ENCODE peak calls at places on chromosomes 11 and 22, in six cellular contexts. I is stimulated activated CD4-positive, alpha-beta T cell treated with anti-CD3 and anti-CD28 coated beads, TNF-alpha, amount 100 ng/mL, for 1 hour; P is posterior cingulate gyrus; A is CD8-positive, alpha-beta T cell; D is T-helper 1 cell; F is NCI-H187 treated with DMSO at 0.1 percent for 48 hours. T is an unnamed sample.

GRCh38 chr11:100841711-100842407 is 154.8 kb downstream of the ARHGAP42 start:
- DNase-seq in I (no peak), P (no peak), A (no peak), D (no peak), F (no peak), T (no peak)

GRCh38 chr22:50470491-50470890 is 4.3 kb downstream of the SBF1 start:
- DNase-seq in I (no peak), P (no peak), A (no peak), D (no peak), F (no peak), T (no peak)

GRCh38 chr22:22164541-22165272 is 79.9 kb upstream of the VPREB1 start:
- DNase-seq in I (no peak), P (no peak), A (no peak), D (no peak), F (no peak), T (no peak)

GRCh38 chr11:2803186-2804057 is 82.2 kb downstream of the CDKN1C start:
- DNase-seq in I (no peak), P (no peak), A (no peak), D (peak), F (no peak), T (no peak)

GRCh38 chr11:111765320-111765983 is 737 bp downstream of the PPP2R1B start:
- DNase-seq in I (no peak), P (no peak), A (peak), D (no peak), F (no peak), T (no peak)

GRCh38 chr11:104422320-104422944 is 258.5 kb upstream of the PDGFD start:
- DNase-seq in I (no peak), P (no peak), A (no peak), D (no peak), F (no peak), T (no peak)

GRCh38 chr22:41009222-41009948 is 58.2 kb downstream of the RBX1 start:
- DNase-seq in I (no peak), P (no peak), A (no peak), D (no peak), F (no peak), T (no peak)

GRCh38 chr22:29245626-29246385 is 22.0 kb downstream of the RHBDD3 start:
- DNase-seq in I (peak), P (peak), A (peak), D (no peak), F (no peak), T (peak)

GRCh38 chr11:120746836-120747609 is 235.5 kb downstream of the GRIK4 start:
- DNase-seq in I (no peak), P (no peak), A (no peak), D (no peak), F (peak), T (no peak)

GRCh38 chr11:128421577-128421976 is 165.8 kb downstream of the ETS1 start:
- DNase-seq in I (no peak), P (no peak), A (no peak), D (no peak), F (no peak), T (no peak)

GRCh38 chr11:33040127-33040861 is 922 bp downstream of the TCP11L1 start:
- DNase-seq in I (no peak), P (no peak), A (no peak), D (no peak), F (no peak), T (peak)

GRCh38 chr11:68646832-68647231 is 37.5 kb upstream of the GAL start:
- DNase-seq in I (no peak), P (no peak), A (no peak), D (no peak), F (no peak), T (no peak)

GRCh38 chr11:85414175-85414574 is 213.0 kb downstream of the DLG2 start:
- DNase-seq in I (no peak), P (no peak), A (no peak), D (no peak), F (no peak), T (no peak)

GRCh38 chr11:115660072-115660805 is 156.0 kb upstream of the CADM1 start:
- DNase-seq in I (no peak), P (no peak), A (no peak), D (no peak), F (no peak), T (no peak)

GRCh38 chr11:15189646-15190365 is 75.1 kb downstream of the INSC start:
- DNase-seq in I (no peak), P (no peak), A (no peak), D (no peak), F (no peak), T (no peak)

GRCh38 chr22:24521791-24522245 is 26.7 kb downstream of the UPB1 start:
- DNase-seq in I (no peak), P (peak), A (no peak), D (no peak), F (no peak), T (no peak)

GRCh38 chr11:12251651-12252560 is 125.5 kb upstream of the PARVA start:
- DNase-seq in I (no peak), P (no peak), A (no peak), D (no peak), F (no peak), T (no peak)

GRCh38 chr11:121614661-121615240 is 162.0 kb upstream of the SORL1-AS1 start:
- DNase-seq in I (no peak), P (no peak), A (no peak), D (no peak), F (no peak), T (no peak)

GRCh38 chr11:47229161-47229560 is 14.4 kb downstream of the DDB2 start:
- DNase-seq in I (no peak), P (no peak), A (no peak), D (no peak), F (no peak), T (no peak)

GRCh38 chr22:49764151-49764581 is 63.5 kb downstream of the BRD1 start:
- DNase-seq in I (no peak), P (no peak), A (no peak), D (no peak), F (no peak), T (no peak)

GRCh38 chr11:91981995-91982394 is 242.6 kb upstream of the FAT3 start:
- DNase-seq in I (no peak), P (no peak), A (no peak), D (no peak), F (no peak), T (no peak)

GRCh38 chr11:61969838-61970452 is 2.5 kb upstream of the FTH1 start:
- DNase-seq in I (no peak), P (no peak), A (no peak), D (no peak), F (no peak), T (no peak)

GRCh38 chr11:130813196-130813595 is 103.1 kb downstream of the SNX19 start:
- DNase-seq in I (no peak), P (no peak), A (no peak), D (no peak), F (no peak), T (no peak)

GRCh38 chr11:27456140-27456801 is 16.3 kb downstream of the LGR4 start:
- DNase-seq in I (no peak), P (no peak), A (no peak), D (no peak), F (no peak), T (no peak)

GRCh38 chr11:35237860-35238715 is 99.1 kb downstream of the CD44 start:
- DNase-seq in I (peak), P (no peak), A (peak), D (no peak), F (peak), T (no peak)

GRCh38 chr22:46971141-46971775 is 208.8 kb downstream of the TBC1D22A start:
- DNase-seq in I (no peak), P (no peak), A (no peak), D (no peak), F (no peak), T (no peak)

GRCh38 chr11:69372589-69373250 is 78.8 kb downstream of the MYEOV start:
- DNase-seq in I (no peak), P (no peak), A (no peak), D (no peak), F (no peak), T (no peak)

GRCh38 chr22:44450503-44450902 is 47.5 kb downstream of the RTL6 start:
- DNase-seq in I (no peak), P (no peak), A (no peak), D (no peak), F (no peak), T (no peak)

GRCh38 chr11:20158597-20159257 is 1.5 kb downstream of the DBX1 start:
- DNase-seq in I (no peak), P (no peak), A (no peak), D (no peak), F (no peak), T (no peak)

GRCh38 chr11:2554338-2555240 is 109.8 kb downstream of the KCNQ1 start:
- DNase-seq in I (no peak), P (peak), A (no peak), D (no peak), F (no peak), T (no peak)

T was measured in T-helper 22 cell.